ENCODE peak calls at places on chromosomes 16 and 17, in six cellular contexts. J, F, H, C, V and Y are unnamed samples.

GRCh38 chr16:2194166-2194834 is 2.1 kb downstream of the CASKIN1 start:
- DNase-seq in J (no peak), F (peak; percentile 27), H (peak; percentile 55), C (no peak), V (no peak), Y (no peak)

GRCh38 chr16:55297910-55298175 is 26.2 kb upstream of the IRX6 start:
- DNase-seq in J (no peak), F (no peak), H (no peak), C (no peak), V (no peak), Y (no peak)

GRCh38 chr17:8954339-8954738 is 11.2 kb downstream of the PIK3R5 start:
- DNase-seq in J (peak; percentile 86), F (no peak), H (no peak), C (peak; percentile 49), V (peak; percentile 56), Y (peak; percentile 50)

GRCh38 chr17:82495844-82496528 is 23.5 kb upstream of the FOXK2 start:
- DNase-seq in J (no peak), F (no peak), H (no peak), C (peak; percentile 69), V (no peak), Y (no peak)

GRCh38 chr17:75006653-75007052 is 5.8 kb upstream of the MRPL58 start:
- DNase-seq in J (no peak), F (no peak), H (no peak), C (no peak), V (no peak), Y (no peak)

GRCh38 chr17:41666336-41666680 is 22.4 kb upstream of the EIF1 start:
- DNase-seq in J (no peak), F (peak; percentile 58), H (peak; percentile 52), C (no peak), V (peak; percentile 61), Y (no peak)

GRCh38 chr17:69012895-69013805 is 47.6 kb downstream of the ABCA9 start:
- DNase-seq in J (no peak), F (peak; percentile 40), H (no peak), C (no peak), V (no peak), Y (no peak)

GRCh38 chr17:15240617-15241016 is 24.5 kb downstream of the PMP22 start:
- DNase-seq in J (no peak), F (no peak), H (no peak), C (no peak), V (no peak), Y (no peak)

GRCh38 chr16:53744449-53744848 is 40.5 kb downstream of the FTO start:
- DNase-seq in J (no peak), F (no peak), H (no peak), C (no peak), V (no peak), Y (no peak)

GRCh38 chr17:1055751-1056645 is 59.1 kb downstream of the TIMM22 start:
- DNase-seq in J (no peak), F (peak; percentile 66), H (peak; percentile 88), C (peak; percentile 55), V (no peak), Y (peak; percentile 63)

GRCh38 chr17:49848019-49848473 is at the start of gene TAC4:
- DNase-seq in J (peak; percentile 37), F (no peak), H (no peak), C (no peak), V (no peak), Y (no peak)

GRCh38 chr16:88719267-88719932 is 13.1 kb downstream of the CTU2 start:
- DNase-seq in J (no peak), F (no peak), H (no peak), C (no peak), V (no peak), Y (no peak)

GRCh38 chr16:1946495-1947368 is 3.7 kb upstream of the MSRB1 start:
- DNase-seq in J (peak; percentile 63), F (no peak), H (no peak), C (no peak), V (no peak), Y (no peak)

GRCh38 chr16:86928517-86929148 is 350.3 kb downstream of the FOXL1 start:
- DNase-seq in J (no peak), F (peak; percentile 41), H (no peak), C (no peak), V (no peak), Y (no peak)

GRCh38 chr17:80886641-80887573 is 104.7 kb upstream of the CHMP6 start:
- DNase-seq in J (no peak), F (no peak), H (no peak), C (no peak), V (no peak), Y (no peak)

GRCh38 chr16:87053016-87053982 is 263.9 kb downstream of the C16orf95 start:
- DNase-seq in J (peak; percentile 61), F (no peak), H (no peak), C (no peak), V (no peak), Y (no peak)

GRCh38 chr16:58417600-58417999 is 25.3 kb downstream of the GINS3 start:
- DNase-seq in J (no peak), F (no peak), H (no peak), C (no peak), V (no peak), Y (no peak)

GRCh38 chr17:63039899-63040602 is 74.0 kb downstream of the TANC2 start:
- DNase-seq in J (no peak), F (peak; percentile 30), H (peak; percentile 29), C (peak; percentile 5), V (no peak), Y (no peak)

GRCh38 chr17:7313028-7313889 is 1.9 kb downstream of the GPS2 start:
- DNase-seq in J (no peak), F (no peak), H (peak; percentile 67), C (no peak), V (no peak), Y (no peak)

GRCh38 chr16:88706965-88707871 is 915 bp downstream of the CTU2 start:
- DNase-seq in J (no peak), F (no peak), H (no peak), C (no peak), V (no peak), Y (no peak)

GRCh38 chr17:47203984-47204721 is 5.0 kb upstream of the MYL4 start:
- DNase-seq in J (no peak), F (peak; percentile 34), H (no peak), C (no peak), V (no peak), Y (no peak)

GRCh38 chr17:21176996-21177395 is 37.0 kb downstream of the TMEM11 start:
- DNase-seq in J (peak; percentile 19), F (no peak), H (no peak), C (no peak), V (peak; percentile 3), Y (peak; percentile 3)

GRCh38 chr16:14562691-14563491 is 67.2 kb downstream of the PARN start:
- DNase-seq in J (no peak), F (peak; percentile 63), H (peak; percentile 53), C (peak; percentile 65), V (peak; percentile 24), Y (peak; percentile 48)

GRCh38 chr16:11356573-11357331 is 11.5 kb downstream of the RMI2 start:
- DNase-seq in J (peak; percentile 74), F (peak; percentile 72), H (peak; percentile 74), C (peak; percentile 86), V (peak; percentile 65), Y (peak; percentile 81)

GRCh38 chr17:29891131-29891530 is 38.9 kb downstream of the SSH2 start:
- DNase-seq in J (no peak), F (no peak), H (no peak), C (no peak), V (no peak), Y (no peak)
- H3K4me1 ChIP-seq in J (no peaks in the 10 kb centered on the region), F (no peaks in the 10 kb centered on the region), H (no peaks in the 10 kb centered on the region), C (no peaks in the 10 kb centered on the region), V (no peaks in the 10 kb centered on the region), Y (no peaks in the 10 kb centered on the region)

GRCh38 chr16:81546781-81547180 is 102.2 kb downstream of the CMIP start:
- DNase-seq in J (no peak), F (no peak), H (no peak), C (no peak), V (no peak), Y (no peak)
- H3K4me1 ChIP-seq in J (peaks cover 5% of the 10 kb centered on the region), F (no peaks in the 10 kb centered on the region), H (peaks cover 100% of the 10 kb centered on the region), C (peaks cover 34% of the 10 kb centered on the region), V (peaks cover 35% of the 10 kb centered on the region), Y (peaks cover 44% of the 10 kb centered on the region)

DNA sequence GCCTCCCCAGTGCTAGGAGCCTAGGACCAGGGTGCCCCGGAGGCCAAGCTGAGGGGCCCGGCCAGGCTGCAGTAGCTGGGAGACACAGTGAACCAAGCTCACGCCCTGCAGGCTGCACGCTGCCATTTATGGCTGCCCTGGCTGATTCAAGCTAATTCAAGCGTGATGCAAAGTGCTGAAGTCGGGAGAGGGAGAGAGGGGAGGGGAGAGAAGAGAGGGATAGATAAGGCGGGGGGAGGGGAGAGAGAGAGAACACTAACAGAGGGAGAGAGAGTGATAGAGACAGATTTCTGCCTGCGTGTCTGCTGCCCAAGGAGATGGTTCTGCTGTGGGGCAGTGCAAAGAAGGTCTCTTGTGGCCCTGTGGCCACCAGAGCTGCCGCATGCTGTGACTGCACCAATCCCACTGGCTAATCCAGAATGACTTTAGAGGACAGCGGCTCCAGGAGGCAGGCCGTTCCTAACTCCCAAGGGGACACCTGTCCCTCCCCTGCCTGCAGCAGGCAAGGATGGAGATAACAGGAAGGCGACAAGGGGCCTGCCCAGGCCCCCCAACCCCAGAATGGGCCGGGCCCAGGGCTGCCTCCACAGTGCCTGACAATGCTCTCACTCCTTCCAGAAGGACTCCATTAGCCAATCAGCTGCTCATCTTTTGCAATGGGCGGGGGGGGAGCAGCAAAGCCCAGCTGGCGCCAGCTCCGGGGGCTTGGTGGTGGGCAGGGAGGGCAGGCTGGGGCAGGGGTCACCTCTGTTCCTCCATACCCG is 12.9 kb downstream of the MXRA7 start:
- DNase-seq in J (peak; percentile 81), F (peak; percentile 78), H (no peak), C (no peak), V (no peak), Y (no peak)
- H3K4me1 ChIP-seq in J (peaks cover 97% of the 10 kb centered on the region), F (peaks cover 46% of the 10 kb centered on the region), H (no peaks in the 10 kb centered on the region), C (no peaks in the 10 kb centered on the region), V (no peaks in the 10 kb centered on the region), Y (peaks cover 78% of the 10 kb centered on the region)

DNA sequence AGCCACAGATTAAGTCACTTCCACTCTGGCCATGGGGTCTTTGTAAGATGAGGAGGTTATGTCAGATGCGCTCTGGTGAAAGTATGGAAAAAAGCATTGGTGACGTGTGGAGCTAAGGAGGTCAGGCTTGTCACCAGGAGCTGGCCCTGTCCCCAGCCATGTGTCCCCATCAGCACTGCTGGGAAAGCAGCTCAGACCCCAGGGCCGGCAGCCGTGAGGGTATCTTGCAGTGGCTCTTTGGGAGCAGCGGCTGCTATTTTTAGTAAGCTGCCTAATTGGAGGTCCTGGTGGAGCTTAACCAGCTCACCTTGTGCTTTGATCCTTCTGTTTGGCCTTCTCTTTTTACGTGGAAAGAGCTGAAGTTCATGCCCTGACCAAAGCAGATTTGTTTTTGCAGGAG is 60.9 kb downstream of the MPRIP start:
- DNase-seq in J (no peak), F (no peak), H (no peak), C (no peak), V (no peak), Y (no peak)
- H3K4me1 ChIP-seq in J (peaks cover 99% of the 10 kb centered on the region), F (peaks cover 60% of the 10 kb centered on the region), H (peaks cover 41% of the 10 kb centered on the region), C (peaks cover 13% of the 10 kb centered on the region), V (peaks cover 16% of the 10 kb centered on the region), Y (peaks cover 46% of the 10 kb centered on the region)

GRCh38 chr17:73581379-73581778 is 62.9 kb downstream of the SDK2 start:
- DNase-seq in J (no peak), F (no peak), H (no peak), C (no peak), V (no peak), Y (no peak)
- H3K4me1 ChIP-seq in J (no peaks in the 10 kb centered on the region), F (no peaks in the 10 kb centered on the region), H (no peaks in the 10 kb centered on the region), C (no peaks in the 10 kb centered on the region), V (no peaks in the 10 kb centered on the region), Y (no peaks in the 10 kb centered on the region)